ENCODE peak calls at places on chromosomes 7 and 10, in four cellular contexts. G is BJ, O is heart left ventricle, Y is transverse colon. B is an unnamed sample.

GRCh38 chr10:4242561-4243035 is 457.6 kb upstream of the KLF6 start:
- DNase-seq in O (no peak), Y (no peak), G (peak), B (no peak)

GRCh38 chr10:133097961-133098360 is 10.2 kb downstream of the ADGRA1 start:
- DNase-seq in Y (no peak), O (no peak), G (no peak), B (no peak)

GRCh38 chr10:80204193-80204714 is 1.1 kb downstream of the ANXA11 start:
- DNase-seq in Y (peak), G (no peak), O (no peak), B (no peak)

GRCh38 chr7:80680159-80680903 is 41.9 kb downstream of the CD36 start:
- DNase-seq in Y (no peak), G (no peak), O (peak), B (no peak)

GRCh38 chr7:139774376-139774775 is 3.4 kb downstream of the HIPK2 start:
- DNase-seq in O (no peak), G (peak), Y (no peak), B (no peak)

GRCh38 chr7:109864263-109864662 is 1226.7 kb upstream of the LRRN3 start:
- DNase-seq in G (no peak), Y (no peak), O (no peak), B (peak)

GRCh38 chr7:141045126-141045841 is 28.6 kb upstream of the TMEM178B start:
- DNase-seq in G (no peak), O (no peak), Y (no peak), B (peak)

GRCh38 chr7:150978136-150978789 is at the start of gene KCNH2:
- DNase-seq in G (no peak), O (peak), Y (no peak), B (no peak)

GRCh38 chr7:133102276-133103060 is 20.6 kb upstream of the CHCHD3 start:
- DNase-seq in Y (no peak), G (no peak), O (no peak), B (no peak)

GRCh38 chr7:32583791-32584190 is 88.5 kb downstream of the AVL9 start:
- DNase-seq in G (peak), Y (no peak), O (no peak), B (no peak)

GRCh38 chr10:132836832-132837540 is 51.0 kb upstream of the NKX6-2 start:
- DNase-seq in Y (no peak), O (peak), G (no peak), B (no peak)

GRCh38 chr10:29691564-29692064 is 56.8 kb upstream of the SVIL start:
- DNase-seq in O (peak), Y (no peak), G (no peak), B (no peak)

GRCh38 chr7:15783971-15784693 is 97.6 kb upstream of the MEOX2 start:
- DNase-seq in O (no peak), Y (no peak), G (no peak), B (no peak)

GRCh38 chr7:116633131-116633988 is 38.6 kb upstream of the MET start:
- DNase-seq in Y (no peak), G (no peak), O (no peak), B (peak)

GRCh38 chr10:131092876-131093275 is 218.6 kb downstream of the TCERG1L start:
- DNase-seq in O (no peak), G (no peak), Y (no peak), B (no peak)

GRCh38 chr7:85471740-85472139 is 284.9 kb upstream of the SEMA3D start:
- DNase-seq in Y (no peak), G (peak), O (no peak), B (no peak)

GRCh38 chr10:122196218-122196617 is 74.9 kb upstream of the BTBD16 start:
- DNase-seq in Y (no peak), G (no peak), O (no peak), B (no peak)

GRCh38 chr7:1176891-1177373 is 16.9 kb upstream of the ZFAND2A start:
- DNase-seq in O (peak), G (no peak), Y (peak), B (no peak)

GRCh38 chr7:150325110-150325611 is 1.8 kb upstream of the ACTR3C start:
- DNase-seq in O (no peak), G (no peak), Y (no peak), B (no peak)

GRCh38 chr7:151181011-151181431 is 6.0 kb downstream of the ASB10 start:
- DNase-seq in Y (no peak), O (no peak), G (no peak), B (no peak)

GRCh38 chr7:135238112-135238744 is 4.6 kb downstream of the STRA8 start:
- DNase-seq in O (no peak), Y (no peak), G (no peak), B (no peak)

GRCh38 chr7:117424090-117424829 is 3.0 kb downstream of the ASZ1 start:
- DNase-seq in Y (no peak), G (no peak), O (no peak), B (no peak)

GRCh38 chr7:156019308-156019707 is 207.0 kb upstream of the SHH start:
- DNase-seq in G (no peak), O (no peak), Y (no peak), B (no peak)

GRCh38 chr7:117066668-117067067 is 113.4 kb downstream of the ST7 start:
- DNase-seq in G (no peak), O (no peak), Y (no peak), B (no peak)

GRCh38 chr10:53434413-53434812 is 661.8 kb upstream of the MBL2 start:
- DNase-seq in Y (no peak), O (no peak), G (no peak), B (no peak)

GRCh38 chr10:3407208-3407607 is 234.6 kb upstream of the PITRM1 start:
- DNase-seq in Y (no peak), O (no peak), G (no peak), B (no peak)

GRCh38 chr7:50798126-50798525 is 15.4 kb upstream of the GRB10 start:
- DNase-seq in O (no peak), Y (no peak), G (no peak), B (no peak)

GRCh38 chr7:79420464-79420863 is 33.0 kb downstream of the MAGI2 start:
- DNase-seq in O (no peak), G (peak), Y (no peak), B (peak)

GRCh38 chr10:73644767-73645166 is 3.5 kb upstream of the MYOZ1 start:
- DNase-seq in Y (no peak), G (no peak), O (no peak), B (no peak)

GRCh38 chr7:151814400-151814914 is 62.5 kb downstream of the PRKAG2 start:
- DNase-seq in G (no peak), Y (no peak), O (no peak), B (no peak)

GRCh38 chr10:117860135-117860534 is 186.6 kb downstream of the RAB11FIP2 start:
- DNase-seq in G (no peak), Y (no peak), O (no peak), B (no peak)

GRCh38 chr10:58660577-58661255 is 148.0 kb downstream of the BICC1 start:
- DNase-seq in O (no peak), Y (no peak), G (no peak), B (no peak)

GRCh38 chr10:90920986-90921643 is at the start of gene ANKRD1:
- DNase-seq in Y (no peak), G (peak), O (peak), B (peak)

GRCh38 chr10:94963901-94964300 is 25.4 kb downstream of the CYP2C9 start:
- DNase-seq in O (no peak), Y (no peak), G (no peak), B (peak)
- H3K4me3 ChIP-seq in O (no peak), Y (no peak), G (no peak), B (no peak)

GRCh38 chr7:22414424-22414823 is 57.5 kb upstream of the RAPGEF5 start:
- DNase-seq in O (no peak), Y (no peak), G (no peak), B (no peak)
- TF ChIP-seq CTCF in O (no peak), Y (no peak), G (no peak), B (no peak)

DNA sequence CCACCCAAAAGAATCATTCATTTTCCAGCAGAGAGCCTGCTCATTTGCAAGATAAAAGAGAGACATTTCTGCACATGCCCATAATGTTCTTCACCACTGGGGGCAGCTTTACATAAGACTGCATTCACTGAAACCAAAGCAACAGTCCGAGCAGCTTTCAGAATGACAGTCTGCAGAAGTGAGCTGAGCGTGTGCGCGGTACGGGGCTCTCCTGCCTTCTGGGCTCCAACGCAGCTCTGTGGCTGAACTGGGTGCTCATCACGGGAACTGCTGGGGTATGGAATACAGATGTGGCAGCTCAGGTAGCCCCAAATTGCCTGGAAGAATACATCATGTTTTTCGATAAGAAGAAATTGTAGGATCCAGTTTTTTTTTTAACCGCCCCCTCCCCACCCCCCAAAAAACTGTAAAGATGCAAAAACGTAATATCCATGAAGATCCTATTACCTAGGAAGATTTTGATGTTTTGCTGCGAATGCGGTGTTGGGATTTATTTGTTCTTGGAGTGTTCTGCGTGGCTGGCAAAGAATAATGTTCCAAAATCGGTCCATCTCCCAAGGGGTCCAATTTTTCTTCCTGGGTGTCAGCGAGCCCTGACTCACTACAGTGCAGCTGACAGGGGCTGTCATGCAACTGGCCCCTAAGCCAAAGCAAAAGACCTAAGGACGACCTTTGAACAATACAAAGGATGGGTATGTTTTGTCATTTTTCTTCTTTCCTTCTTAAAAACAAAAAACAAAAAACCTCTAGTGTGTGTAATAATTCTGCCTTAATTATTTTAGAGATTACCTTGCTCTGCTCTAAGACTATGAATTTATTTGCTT is at the start of gene LRRTM3:
- DNase-seq in Y (peak), O (peak), G (no peak), B (peak)
- H3K4me3 ChIP-seq in Y (no peak), O (no peak), G (no peak), B (peak)

GRCh38 chr10:60733826-60734225 is 44.5 kb upstream of the CDK1 start:
- DNase-seq in G (no peak), Y (no peak), O (no peak), B (no peak)

GRCh38 chr10:60734226-60734625 is 44.1 kb upstream of the CDK1 start:
- DNase-seq in O (no peak), G (no peak), Y (no peak), B (no peak)

GRCh38 chr10:60732240-60733188 is 45.8 kb upstream of the CDK1 start:
- DNase-seq in Y (peak), G (no peak), O (no peak), B (no peak)

GRCh38 chr10:60735244-60735643 is 43.0 kb upstream of the CDK1 start:
- DNase-seq in O (no peak), Y (peak), G (no peak), B (no peak)

GRCh38 chr10:60733189-60733815 is 45.0 kb upstream of the CDK1 start:
- DNase-seq in O (no peak), Y (peak), G (no peak), B (no peak)
- TF ChIP-seq CTCF in O (no peak), Y (peak), G (no peak), B (peak)

GRCh38 chr10:8049874-8050560 is 4.5 kb upstream of the GATA3 start:
- DNase-seq in O (no peak), Y (no peak), G (no peak), B (no peak)

GRCh38 chr10:8047452-8048280 is 6.8 kb upstream of the GATA3 start:
- DNase-seq in O (no peak), Y (no peak), G (no peak), B (no peak)

GRCh38 chr10:8050561-8051108 is 3.9 kb upstream of the GATA3 start:
- DNase-seq in G (no peak), Y (no peak), O (no peak), B (no peak)

GRCh38 chr10:8048281-8049008 is 6.0 kb upstream of the GATA3 start:
- DNase-seq in O (no peak), G (no peak), Y (no peak), B (no peak)

DNA sequence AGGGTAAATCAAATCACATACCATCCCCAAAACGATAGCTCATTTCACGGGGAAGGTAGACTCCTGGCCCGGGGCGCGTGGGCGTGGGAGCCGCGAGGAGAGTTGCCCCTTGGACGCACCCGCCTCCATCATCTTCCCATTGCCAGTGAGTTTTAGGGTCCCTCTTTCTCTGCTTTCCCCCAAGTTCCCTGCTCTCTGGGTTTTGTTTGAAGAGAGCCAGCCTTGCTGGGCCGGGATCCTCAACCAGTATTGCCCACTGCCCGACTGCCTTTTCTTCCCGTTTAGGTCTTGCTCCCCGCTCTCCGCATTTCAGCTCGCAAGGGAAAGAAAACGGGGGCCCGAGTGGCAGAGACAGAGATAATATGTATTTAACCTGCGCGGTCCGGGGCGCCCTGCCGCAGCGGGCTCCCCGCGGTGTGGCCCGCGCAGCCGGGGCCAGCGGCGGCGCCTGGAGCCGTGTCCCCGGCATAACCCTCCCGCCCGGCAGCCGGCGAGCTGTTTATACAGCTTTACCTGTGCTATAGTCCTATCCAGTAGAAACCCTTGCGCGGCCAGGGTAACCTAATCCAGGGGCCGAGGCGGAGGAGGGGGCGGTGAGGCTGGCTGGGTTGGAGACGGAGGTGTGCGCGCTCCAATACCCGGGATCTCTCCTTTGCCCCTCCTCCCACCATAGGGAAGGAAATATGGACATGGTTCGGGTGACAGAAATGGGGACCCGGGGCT is 5.2 kb upstream of the GATA3 start:
- DNase-seq in G (no peak), Y (no peak), O (no peak), B (no peak)
- H3K4me3 ChIP-seq in G (no peak), Y (no peak), O (peak), B (no peak)

GRCh38 chr7:12289996-12290395 is 78.9 kb downstream of the TMEM106B start:
- DNase-seq in G (no peak), O (no peak), Y (no peak), B (no peak)

GRCh38 chr7:12296051-12296570 is 85.0 kb downstream of the TMEM106B start:
- DNase-seq in G (no peak), O (no peak), Y (no peak), B (no peak)

GRCh38 chr7:12287886-12288285 is 76.8 kb downstream of the TMEM106B start:
- DNase-seq in Y (no peak), O (no peak), G (no peak), B (no peak)

GRCh38 chr7:12294701-12295100 is 83.6 kb downstream of the TMEM106B start:
- DNase-seq in O (no peak), Y (no peak), G (no peak), B (no peak)

DNA sequence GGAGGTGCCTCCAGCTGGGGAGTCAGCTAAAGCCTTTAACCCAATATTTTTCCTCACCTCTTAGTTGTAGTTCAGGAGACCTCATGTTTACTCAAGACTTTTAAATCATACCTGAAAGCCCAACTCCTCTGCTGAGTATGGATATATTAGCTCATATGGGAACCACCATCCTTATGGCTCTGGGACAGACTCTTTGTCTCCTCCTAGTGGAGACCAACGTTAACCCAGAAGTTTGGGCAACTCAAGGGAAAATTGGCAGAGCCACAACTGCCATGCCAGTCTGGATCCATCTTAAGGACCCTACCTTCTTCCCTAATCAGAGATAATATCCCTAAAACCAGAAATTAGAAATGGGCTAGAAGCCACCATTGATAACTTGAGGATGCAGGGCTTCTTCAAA is 80.8 kb downstream of the TMEM106B start:
- DNase-seq in Y (no peak), O (no peak), G (no peak), B (no peak)
- TF ChIP-seq CTCF in Y (peak), O (no peak), G (peak), B (peak)

DNA sequence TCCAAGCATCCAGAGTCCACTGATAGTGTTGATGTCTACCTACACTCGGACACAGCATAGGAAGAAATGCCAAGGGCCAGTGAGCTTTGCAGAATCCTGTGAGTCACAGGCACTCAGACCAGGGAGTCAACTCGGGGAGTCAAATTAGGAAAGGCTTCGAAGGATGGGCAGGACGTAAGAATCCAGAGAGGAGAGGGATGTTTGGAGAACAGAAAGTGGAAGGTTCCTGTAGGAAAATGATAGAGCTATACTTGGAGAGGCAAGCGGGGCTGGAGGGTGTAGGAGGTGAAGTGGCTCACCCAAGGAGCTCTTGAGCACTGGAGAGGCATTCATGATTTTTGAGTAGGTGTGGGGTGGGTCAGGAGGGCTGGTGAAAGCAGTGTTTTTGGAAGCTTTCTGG is 3.0 kb downstream of the ZYX start:
- DNase-seq in Y (no peak), G (no peak), O (no peak), B (no peak)
- H3K4me3 ChIP-seq in Y (no peak), G (peak), O (peak), B (peak)

GRCh38 chr10:113822174-113822573 is 31.7 kb downstream of the DCLRE1A start:
- DNase-seq in G (no peak), O (no peak), Y (no peak), B (no peak)

GRCh38 chr10:113820507-113820906 is 33.4 kb downstream of the DCLRE1A start:
- DNase-seq in O (no peak), G (no peak), Y (no peak), B (no peak)

GRCh38 chr10:113819989-113820388 is 33.9 kb downstream of the DCLRE1A start:
- DNase-seq in G (no peak), O (no peak), Y (no peak), B (no peak)

GRCh38 chr10:113825791-113826190 is 28.1 kb downstream of the DCLRE1A start:
- DNase-seq in G (no peak), Y (no peak), O (no peak), B (no peak)
- TF ChIP-seq CTCF in G (no peak), Y (no peak), O (no peak), B (no peak)

DNA sequence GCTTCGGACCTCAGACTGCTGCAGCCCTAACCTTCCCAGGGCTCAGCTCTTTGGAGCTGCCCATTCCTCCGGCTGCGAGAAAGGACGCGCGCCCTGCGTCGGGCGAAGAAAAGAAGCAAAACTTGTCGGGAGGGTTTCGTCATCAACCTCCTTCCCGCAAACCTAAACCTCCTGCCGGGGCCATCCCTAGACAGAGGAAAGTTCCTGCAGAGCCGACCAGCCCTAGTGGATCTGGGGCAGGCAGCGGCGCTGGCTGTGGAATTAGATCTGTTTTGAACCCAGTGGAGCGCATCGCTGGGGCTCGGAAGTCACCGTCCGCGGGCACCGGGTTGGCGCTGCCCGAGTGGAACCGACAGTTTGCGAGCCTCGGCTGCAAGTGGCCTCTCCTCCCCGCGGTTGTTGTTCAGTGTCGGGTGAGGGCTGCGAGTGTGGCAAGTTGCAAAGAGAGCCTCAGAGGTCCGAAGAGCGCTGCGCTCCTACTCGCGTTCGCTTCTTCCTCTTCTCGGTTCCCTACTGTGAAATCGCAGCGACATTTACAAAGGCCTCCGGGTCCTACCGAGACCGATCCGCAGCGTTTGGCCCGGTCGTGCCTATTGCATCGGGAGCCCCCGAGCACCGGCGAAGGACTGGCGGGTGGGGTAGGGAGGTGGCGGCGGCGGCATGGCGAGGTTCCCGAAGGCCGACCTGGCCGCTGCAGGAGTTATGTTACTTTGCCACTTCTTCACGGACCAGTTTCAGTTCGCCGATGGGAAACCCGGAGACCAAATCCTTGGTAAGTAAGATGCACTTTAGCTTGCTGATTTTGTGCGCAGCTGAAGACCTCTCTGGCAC is at the start of gene PLXDC2:
- DNase-seq in O (no peak), Y (peak), G (no peak), B (no peak)
- H3K4me3 ChIP-seq in O (peak), Y (peak), G (peak), B (peak)